ENCODE peak calls at places on chromosomes 6 and 20, in ten cellular contexts. X is adipocyte, O is endothelial cell of umbilical vein, F is trophoblast cell, L is HCT116, Q is IMR-90, P is mesendoderm, I is H9, Y is neural progenitor cell, H is SK-N-SH. R is an unnamed sample.

GRCh38 chr6:36781669-36782068 is 57.6 kb downstream of the CPNE5 start:
- DNase-seq in O (no peak), Q (no peak), F (no peak), X (no peak), P (no peak), I (no peak), L (no peak), Y (no peak), H (no peak), R (no peak)

GRCh38 chr20:9989066-9989724 is 45.6 kb upstream of the ANKEF1 start:
- DNase-seq in X (peak), F (peak), I (no peak), Y (no peak), O (peak), H (no peak), P (no peak), Q (peak), L (no peak), R (no peak)

GRCh38 chr6:89433637-89434499 is 916 bp downstream of the ANKRD6 start:
- DNase-seq in L (no peak), X (peak), P (peak), F (peak), Y (peak), I (no peak), H (no peak), O (no peak), Q (no peak), R (peak)

GRCh38 chr6:125232466-125232865 is 69.3 kb downstream of the HDDC2 start:
- DNase-seq in L (no peak), Y (no peak), Q (peak), I (no peak), X (peak), F (peak), H (no peak), O (no peak), P (no peak), R (no peak)

GRCh38 chr20:59835448-59836395 is 97.7 kb downstream of the SYCP2 start:
- DNase-seq in Y (peak), I (peak), H (peak), F (no peak), O (no peak), X (peak), L (no peak), P (peak), Q (peak), R (peak)

GRCh38 chr6:141110486-141110885 is 1022.2 kb upstream of the GJE1 start:
- DNase-seq in H (no peak), Q (peak), L (no peak), O (peak), F (no peak), I (no peak), P (no peak), X (no peak), Y (no peak), R (no peak)

GRCh38 chr6:111875741-111876140 is 2.5 kb upstream of the FYN start:
- DNase-seq in O (no peak), X (no peak), P (no peak), Q (no peak), I (no peak), L (no peak), Y (no peak), F (no peak), H (no peak), R (no peak)

GRCh38 chr6:15990179-15990578 is 138.7 kb upstream of the MYLIP start:
- DNase-seq in F (no peak), O (no peak), I (no peak), H (no peak), L (no peak), X (no peak), Y (no peak), P (no peak), Q (no peak), R (no peak)

GRCh38 chr6:116175344-116175743 is 49.4 kb upstream of the COL10A1 start:
- DNase-seq in H (no peak), L (no peak), I (no peak), X (no peak), P (no peak), Q (no peak), Y (peak), O (no peak), F (no peak), R (no peak)

GRCh38 chr6:35624341-35625070 is 64.2 kb downstream of the FKBP5 start:
- DNase-seq in H (peak), X (no peak), O (peak), Y (no peak), P (peak), L (no peak), F (peak), I (no peak), Q (peak), R (no peak)

GRCh38 chr6:5130135-5130866 is 45.2 kb downstream of the PPP1R3G start:
- DNase-seq in H (no peak), L (no peak), I (no peak), P (no peak), X (no peak), F (no peak), O (no peak), Y (peak), Q (no peak), R (no peak)

GRCh38 chr6:5135783-5136376 is 50.7 kb downstream of the PPP1R3G start:
- DNase-seq in Y (peak), I (no peak), F (peak), X (peak), Q (no peak), H (peak), P (peak), O (peak), L (peak), R (peak)

GRCh38 chr6:5133943-5134342 is 48.8 kb downstream of the PPP1R3G start:
- DNase-seq in O (no peak), L (no peak), Y (no peak), I (no peak), F (no peak), X (no peak), H (no peak), P (no peak), Q (no peak), R (no peak)

GRCh38 chr6:5136856-5137255 is 51.7 kb downstream of the PPP1R3G start:
- DNase-seq in F (no peak), L (no peak), O (no peak), H (no peak), Y (no peak), Q (no peak), I (no peak), X (no peak), P (no peak), R (no peak)

DNA sequence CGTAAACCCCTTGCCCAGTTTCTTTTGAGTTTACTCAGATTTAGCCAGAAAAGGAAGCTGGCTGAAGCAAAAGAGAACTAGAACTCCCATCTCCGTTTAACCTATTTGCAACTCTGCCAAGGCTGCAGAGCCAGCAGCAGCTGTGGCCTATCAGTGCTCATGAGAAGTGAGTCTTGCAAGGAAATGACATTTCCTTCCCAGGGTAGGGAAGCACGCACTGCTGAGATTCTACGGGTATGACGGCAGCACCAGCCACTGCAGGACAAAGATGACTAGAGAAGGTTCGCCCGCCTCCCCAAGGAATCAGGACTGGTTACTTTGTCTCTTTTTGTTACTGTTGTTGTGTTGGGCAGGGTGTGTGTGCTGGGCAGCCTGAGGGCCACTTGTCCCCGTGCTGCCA is 47.6 kb downstream of the PPP1R3G start:
- DNase-seq in P (peak), I (peak), F (peak), H (no peak), Q (peak), L (no peak), O (peak), X (peak), Y (peak), R (peak)
- H3K9ac ChIP-seq in P (no peak), I (no peak), F (no peak), H (no peak), Q (peak), L (no peak), O (peak), X (peak), Y (no peak), R (no peak)

GRCh38 chr20:38745757-38746156 is 2.5 kb upstream of the ACTR5 start:
- DNase-seq in F (no peak), X (no peak), I (no peak), H (no peak), P (no peak), Q (no peak), Y (no peak), O (no peak), L (peak), R (no peak)

GRCh38 chr20:38751360-38751976 is 3.2 kb downstream of the ACTR5 start:
- DNase-seq in O (peak), Y (peak), P (no peak), X (peak), Q (peak), L (peak), H (peak), I (no peak), F (peak), R (no peak)

GRCh38 chr20:38748097-38748862 is at the start of gene ACTR5:
- DNase-seq in O (peak), I (peak), X (peak), L (peak), F (peak), Y (peak), P (peak), Q (peak), H (peak), R (peak)

GRCh38 chr20:38748863-38749153 is 548 bp downstream of the ACTR5 start:
- DNase-seq in L (peak), P (peak), I (peak), Y (no peak), H (no peak), Q (no peak), F (no peak), O (no peak), X (no peak), R (no peak)

GRCh38 chr20:38747495-38748096 is 664 bp upstream of the ACTR5 start:
- DNase-seq in Y (no peak), I (no peak), F (no peak), O (no peak), X (no peak), L (no peak), P (no peak), Q (no peak), H (peak), R (no peak)
- H3K9ac ChIP-seq in Y (no peak), I (no peak), F (no peak), O (no peak), X (peak), L (peak), P (peak), Q (peak), H (no peak), R (no peak)

GRCh38 chr20:63854069-63854765 is 7.1 kb upstream of the ABHD16B start:
- DNase-seq in O (no peak), I (no peak), H (peak), F (no peak), X (no peak), Q (no peak), P (peak), L (no peak), Y (no peak), R (peak)

GRCh38 chr20:63857751-63858392 is 3.4 kb upstream of the ABHD16B start:
- DNase-seq in H (peak), O (no peak), Y (no peak), L (no peak), Q (no peak), F (no peak), P (no peak), I (no peak), X (no peak), R (no peak)

GRCh38 chr20:63854766-63855362 is 6.4 kb upstream of the ABHD16B start:
- DNase-seq in X (peak), F (no peak), Y (peak), I (no peak), L (no peak), H (peak), Q (no peak), O (no peak), P (peak), R (peak)

GRCh38 chr20:63855363-63856110 is 5.8 kb upstream of the ABHD16B start:
- DNase-seq in H (peak), L (no peak), O (no peak), P (peak), Y (no peak), I (no peak), Q (no peak), X (no peak), F (no peak), R (peak)

DNA sequence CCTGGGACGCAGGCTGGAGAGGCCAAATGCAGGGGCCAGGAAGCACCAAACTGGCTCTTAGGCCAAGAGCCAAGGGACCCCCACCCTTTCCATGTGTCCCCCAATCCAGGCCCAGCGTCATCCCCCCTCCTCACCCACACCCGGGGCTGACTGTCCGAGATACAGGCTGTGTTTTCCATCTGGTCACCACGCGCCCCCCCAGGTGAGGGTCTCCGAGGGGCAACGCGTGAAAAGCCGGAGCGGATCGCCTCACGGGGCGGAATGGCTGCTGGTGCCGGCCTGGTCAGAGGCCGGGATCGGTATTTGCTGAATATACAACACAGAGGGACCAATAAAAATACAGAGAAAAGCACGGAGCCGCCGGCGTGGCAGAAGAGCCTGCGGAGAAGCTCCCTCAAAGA is 5.2 kb upstream of the ABHD16B start:
- DNase-seq in F (no peak), H (no peak), X (no peak), Y (no peak), P (peak), O (no peak), Q (no peak), I (peak), L (no peak), R (peak)
- H3K9ac ChIP-seq in F (no peak), H (no peak), X (peak), Y (no peak), P (no peak), O (no peak), Q (no peak), I (peak), L (no peak), R (no peak)

GRCh38 chr20:61310954-61311353 is 58.9 kb downstream of the CDH4 start:
- DNase-seq in F (no peak), X (no peak), I (no peak), H (no peak), O (no peak), Q (no peak), Y (no peak), P (no peak), L (no peak), R (no peak)
- H3K9ac ChIP-seq in F (no peak), X (no peak), I (no peak), H (no peak), O (no peak), Q (no peak), Y (no peak), P (no peak), L (no peak), R (no peak)

GRCh38 chr6:10837009-10837691 is 1.2 kb downstream of the MAK start:
- DNase-seq in Y (peak), F (peak), H (peak), Q (no peak), X (peak), O (peak), I (peak), P (peak), L (no peak), R (peak)
- H3K9ac ChIP-seq in Y (no peak), F (no peak), H (peak), Q (no peak), X (peak), O (peak), I (peak), P (peak), L (peak), R (peak)

DNA sequence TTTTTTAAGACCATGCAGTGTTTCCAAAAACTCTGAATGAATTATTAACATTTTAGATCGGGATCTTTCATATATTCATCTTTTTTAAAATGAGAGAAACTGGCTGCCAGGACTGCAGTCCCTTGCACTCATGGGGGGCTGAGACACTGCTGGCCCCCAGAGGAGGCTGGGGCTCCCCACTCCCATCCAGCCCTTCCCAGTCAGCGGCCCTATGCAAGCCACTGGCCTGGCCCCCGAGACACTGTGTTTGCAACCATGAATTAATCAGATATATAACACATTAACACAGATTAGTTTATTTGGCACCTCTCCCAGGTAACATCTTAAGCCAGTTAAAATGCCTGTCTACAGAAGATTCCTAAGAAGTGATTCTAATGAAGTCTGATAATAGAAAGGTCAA is 184.3 kb upstream of the FBXL4 start:
- DNase-seq in O (no peak), L (no peak), Q (no peak), P (no peak), F (no peak), I (no peak), X (no peak), H (no peak), Y (no peak), R (no peak)
- H3K9ac ChIP-seq in O (no peak), L (no peak), Q (no peak), P (no peak), F (no peak), I (no peak), X (no peak), H (no peak), Y (no peak), R (no peak)

R was measured in endodermal cell.